ENCODE peak calls at places on chromosomes 13 and 19, in six cellular contexts. One of them, this sample, is unnamed.

GRCh38 chr19:15161028-15161984 is 39.5 kb downstream of the NOTCH3 start:
- DNase-seq in tibial artery: peak; percentile 68
- DNase-seq in ovary: no peak
- DNase-seq in body of pancreas: no peak
- DNase-seq in aorta: no peak
- DNase-seq in kidney: no peak
- DNase-seq in this sample: peak; percentile 19

GRCh38 chr13:51825165-51825592 is 19.8 kb downstream of the TMEM272 start:
- DNase-seq in tibial artery: no peak
- DNase-seq in ovary: no peak
- DNase-seq in body of pancreas: no peak
- DNase-seq in aorta: no peak
- DNase-seq in kidney: no peak
- DNase-seq in this sample: no peak

GRCh38 chr19:54309811-54310210 is 3.2 kb downstream of the LILRA5 start:
- DNase-seq in tibial artery: no peak
- DNase-seq in ovary: no peak
- DNase-seq in body of pancreas: no peak
- DNase-seq in aorta: no peak
- DNase-seq in kidney: no peak
- DNase-seq in this sample: no peak

GRCh38 chr13:77519808-77520207 is 15.7 kb upstream of the SCEL start:
- DNase-seq in tibial artery: no peak
- DNase-seq in ovary: no peak
- DNase-seq in body of pancreas: no peak
- DNase-seq in aorta: no peak
- DNase-seq in kidney: no peak
- DNase-seq in this sample: no peak

GRCh38 chr13:77720988-77721387 is 23.5 kb downstream of the SLAIN1 start:
- DNase-seq in tibial artery: no peak
- DNase-seq in ovary: no peak
- DNase-seq in body of pancreas: no peak
- DNase-seq in aorta: no peak
- DNase-seq in kidney: no peak
- DNase-seq in this sample: no peak

GRCh38 chr13:106095919-106096318 is 439.5 kb downstream of the EFNB2 start:
- DNase-seq in tibial artery: no peak
- DNase-seq in ovary: no peak
- DNase-seq in body of pancreas: no peak
- DNase-seq in aorta: no peak
- DNase-seq in kidney: no peak
- DNase-seq in this sample: peak; percentile 89

GRCh38 chr19:6464070-6464873 is at the start of gene CRB3:
- DNase-seq in tibial artery: no peak
- DNase-seq in ovary: no peak
- DNase-seq in body of pancreas: peak; percentile 97
- DNase-seq in aorta: no peak
- DNase-seq in kidney: peak; percentile 96
- DNase-seq in this sample: peak; percentile 99

GRCh38 chr19:29448046-29448445 is 77.7 kb upstream of the VSTM2B start:
- DNase-seq in tibial artery: no peak
- DNase-seq in ovary: no peak
- DNase-seq in body of pancreas: no peak
- DNase-seq in aorta: no peak
- DNase-seq in kidney: no peak
- DNase-seq in this sample: no peak

GRCh38 chr19:5905072-5905778 is 553 bp downstream of the VMAC start:
- DNase-seq in tibial artery: no peak
- DNase-seq in ovary: no peak
- DNase-seq in body of pancreas: no peak
- DNase-seq in aorta: no peak
- DNase-seq in kidney: no peak
- DNase-seq in this sample: no peak

GRCh38 chr19:18795540-18795939 is 4.4 kb upstream of the COMP start:
- DNase-seq in tibial artery: no peak
- DNase-seq in ovary: no peak
- DNase-seq in body of pancreas: no peak
- DNase-seq in aorta: peak; percentile 78
- DNase-seq in kidney: no peak
- DNase-seq in this sample: no peak
- H3K4me1 ChIP-seq in tibial artery: peaks cover 16% of the 10 kb centered on the region
- H3K4me1 ChIP-seq in ovary: no peaks in the 10 kb centered on the region
- H3K4me1 ChIP-seq in body of pancreas: peaks cover 8% of the 10 kb centered on the region
- H3K4me1 ChIP-seq in aorta: no peaks in the 10 kb centered on the region
- H3K4me1 ChIP-seq in kidney: no peaks in the 10 kb centered on the region
- H3K4me1 ChIP-seq in this sample: no peaks in the 10 kb centered on the region

GRCh38 chr19:11342429-11342828 is 3.0 kb upstream of the RAB3D start:
- DNase-seq in tibial artery: no peak
- DNase-seq in ovary: no peak
- DNase-seq in body of pancreas: no peak
- DNase-seq in aorta: no peak
- DNase-seq in kidney: no peak
- DNase-seq in this sample: no peak

GRCh38 chr19:11346104-11346940 is at the start of the genes CCDC159 and TMEM205:
- DNase-seq in tibial artery: peak; percentile 100
- DNase-seq in ovary: peak; percentile 100
- DNase-seq in body of pancreas: peak; percentile 99
- DNase-seq in aorta: peak; percentile 99
- DNase-seq in kidney: peak; percentile 99
- DNase-seq in this sample: peak; percentile 99

GRCh38 chr19:11347546-11347945 is 1.2 kb downstream of the CCDC159 start:
- DNase-seq in tibial artery: no peak
- DNase-seq in ovary: no peak
- DNase-seq in body of pancreas: no peak
- DNase-seq in aorta: no peak
- DNase-seq in kidney: no peak
- DNase-seq in this sample: no peak

GRCh38 chr19:11349171-11349570 is 2.9 kb downstream of the CCDC159 start:
- DNase-seq in tibial artery: no peak
- DNase-seq in ovary: no peak
- DNase-seq in body of pancreas: no peak
- DNase-seq in aorta: no peak
- DNase-seq in kidney: no peak
- DNase-seq in this sample: no peak

GRCh38 chr19:11345122-11345752 is 831 bp downstream of the TMEM205 start:
- DNase-seq in tibial artery: no peak
- DNase-seq in ovary: no peak
- DNase-seq in body of pancreas: no peak
- DNase-seq in aorta: no peak
- DNase-seq in kidney: no peak
- DNase-seq in this sample: peak; percentile 33
- H3K27ac ChIP-seq in tibial artery: peak overlapping the region; percentile 94
- H3K27ac ChIP-seq in ovary: no peak overlapping the region
- H3K27ac ChIP-seq in body of pancreas: peak overlapping the region; percentile 82
- H3K27ac ChIP-seq in aorta: peak overlapping the region; percentile 16
- H3K27ac ChIP-seq in kidney: no peak overlapping the region
- H3K27ac ChIP-seq in this sample: peak overlapping the region; percentile 59

DNA sequence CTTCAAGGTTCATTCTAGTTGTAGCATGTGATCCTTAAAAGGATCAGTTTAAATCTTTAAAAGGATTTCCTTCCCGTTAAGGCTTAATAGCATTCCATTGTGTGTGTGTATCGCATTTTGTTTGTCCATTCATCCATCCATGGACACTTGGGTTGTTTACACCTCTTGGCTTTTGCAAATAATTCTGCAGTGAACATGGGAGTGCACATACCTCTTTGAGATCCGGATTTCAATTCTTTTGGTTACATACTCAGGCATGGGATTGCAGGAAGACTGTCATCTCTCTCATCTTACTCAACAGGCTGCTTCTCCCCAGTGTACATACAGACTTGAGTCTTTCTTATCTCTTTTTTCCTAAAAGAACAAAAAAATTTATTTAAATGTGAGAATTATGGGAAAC is 1.2 kb downstream of the RNF113B start:
- DNase-seq in tibial artery: no peak
- DNase-seq in ovary: no peak
- DNase-seq in body of pancreas: no peak
- DNase-seq in aorta: no peak
- DNase-seq in kidney: no peak
- DNase-seq in this sample: no peak
- H3K4me1 ChIP-seq in tibial artery: peaks cover 38% of the 10 kb centered on the region
- H3K4me1 ChIP-seq in ovary: peaks cover 20% of the 10 kb centered on the region
- H3K4me1 ChIP-seq in body of pancreas: peaks cover 43% of the 10 kb centered on the region
- H3K4me1 ChIP-seq in aorta: peaks cover 3% of the 10 kb centered on the region
- H3K4me1 ChIP-seq in kidney: peaks cover 56% of the 10 kb centered on the region
- H3K4me1 ChIP-seq in this sample: no peaks in the 10 kb centered on the region

GRCh38 chr19:40603719-40604646 is 2.8 kb downstream of the LTBP4 start:
- DNase-seq in tibial artery: peak; percentile 100
- DNase-seq in ovary: peak; percentile 99
- DNase-seq in body of pancreas: peak; percentile 99
- DNase-seq in aorta: peak; percentile 98
- DNase-seq in kidney: peak; percentile 99
- DNase-seq in this sample: peak; percentile 100
- H3K27ac ChIP-seq in tibial artery: peak overlapping the region; percentile 86
- H3K27ac ChIP-seq in ovary: peak overlapping the region; percentile 92
- H3K27ac ChIP-seq in body of pancreas: peak overlapping the region; percentile 77
- H3K27ac ChIP-seq in aorta: peak overlapping the region; percentile 69
- H3K27ac ChIP-seq in kidney: peak overlapping the region; percentile 89
- H3K27ac ChIP-seq in this sample: peak overlapping the region; percentile 94

GRCh38 chr19:8567522-8568172 is 9.6 kb downstream of the MYO1F start:
- DNase-seq in tibial artery: no peak
- DNase-seq in ovary: no peak
- DNase-seq in body of pancreas: no peak
- DNase-seq in aorta: peak; percentile 82
- DNase-seq in kidney: no peak
- DNase-seq in this sample: no peak
- H3K4me1 ChIP-seq in tibial artery: no peaks in the 10 kb centered on the region
- H3K4me1 ChIP-seq in ovary: no peaks in the 10 kb centered on the region
- H3K4me1 ChIP-seq in body of pancreas: no peaks in the 10 kb centered on the region
- H3K4me1 ChIP-seq in aorta: no peaks in the 10 kb centered on the region
- H3K4me1 ChIP-seq in kidney: no peaks in the 10 kb centered on the region
- H3K4me1 ChIP-seq in this sample: no peaks in the 10 kb centered on the region

GRCh38 chr19:13905634-13906524 is at the start of the genes BRME1 and CC2D1A:
- DNase-seq in tibial artery: peak; percentile 94
- DNase-seq in ovary: peak; percentile 91
- DNase-seq in body of pancreas: peak; percentile 97
- DNase-seq in aorta: peak; percentile 95
- DNase-seq in kidney: peak; percentile 98
- DNase-seq in this sample: peak; percentile 93

GRCh38 chr19:13906525-13906904 is 514 bp downstream of the CC2D1A start:
- DNase-seq in tibial artery: no peak
- DNase-seq in ovary: no peak
- DNase-seq in body of pancreas: peak; percentile 64
- DNase-seq in aorta: no peak
- DNase-seq in kidney: no peak
- DNase-seq in this sample: peak; percentile 82

GRCh38 chr19:13909430-13909829 is 3.4 kb downstream of the CC2D1A start:
- DNase-seq in tibial artery: no peak
- DNase-seq in ovary: no peak
- DNase-seq in body of pancreas: peak; percentile 62
- DNase-seq in aorta: no peak
- DNase-seq in kidney: no peak
- DNase-seq in this sample: peak; percentile 95

GRCh38 chr19:13908674-13909073 is 2.7 kb downstream of the CC2D1A start:
- DNase-seq in tibial artery: no peak
- DNase-seq in ovary: no peak
- DNase-seq in body of pancreas: no peak
- DNase-seq in aorta: no peak
- DNase-seq in kidney: no peak
- DNase-seq in this sample: no peak

GRCh38 chr19:13906910-13907309 is 909 bp downstream of the CC2D1A start:
- DNase-seq in tibial artery: no peak
- DNase-seq in ovary: no peak
- DNase-seq in body of pancreas: no peak
- DNase-seq in aorta: no peak
- DNase-seq in kidney: no peak
- DNase-seq in this sample: no peak
- H3K27ac ChIP-seq in tibial artery: peak overlapping the region; percentile 79
- H3K27ac ChIP-seq in ovary: peak overlapping the region; percentile 67
- H3K27ac ChIP-seq in body of pancreas: peak overlapping the region; percentile 81
- H3K27ac ChIP-seq in aorta: no peak overlapping the region
- H3K27ac ChIP-seq in kidney: no peak overlapping the region
- H3K27ac ChIP-seq in this sample: peak overlapping the region; percentile 98

GRCh38 chr19:19448238-19448544 is 42.7 kb downstream of the GATAD2A start:
- DNase-seq in tibial artery: no peak
- DNase-seq in ovary: no peak
- DNase-seq in body of pancreas: peak; percentile 57
- DNase-seq in aorta: no peak
- DNase-seq in kidney: peak; percentile 45
- DNase-seq in this sample: no peak
- H3K4me1 ChIP-seq in tibial artery: peaks cover 39% of the 10 kb centered on the region
- H3K4me1 ChIP-seq in ovary: peaks cover 7% of the 10 kb centered on the region
- H3K4me1 ChIP-seq in body of pancreas: peaks cover 41% of the 10 kb centered on the region
- H3K4me1 ChIP-seq in aorta: no peaks in the 10 kb centered on the region
- H3K4me1 ChIP-seq in kidney: peaks cover 9% of the 10 kb centered on the region
- H3K4me1 ChIP-seq in this sample: peaks cover 8% of the 10 kb centered on the region

DNA sequence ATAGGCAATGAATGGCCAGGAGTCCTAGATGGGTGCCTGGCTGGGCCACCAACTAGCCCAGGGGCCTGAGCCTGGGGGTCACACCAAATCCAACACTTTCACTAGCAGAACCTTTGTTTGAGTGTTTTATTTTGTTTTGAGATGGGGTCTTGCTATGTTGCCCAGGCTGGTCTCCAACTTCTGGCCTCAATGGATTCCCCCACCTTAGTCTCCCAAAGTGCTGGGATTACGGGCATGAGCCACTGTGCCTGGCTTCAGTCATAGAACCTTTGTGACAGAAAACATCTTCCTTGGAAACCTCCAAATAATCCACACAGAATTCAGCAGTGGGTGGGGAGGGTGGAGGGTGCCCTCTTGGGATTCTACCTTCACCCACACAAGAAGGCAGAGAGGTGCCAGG is 6.1 kb downstream of the PRKACA start:
- DNase-seq in tibial artery: no peak
- DNase-seq in ovary: no peak
- DNase-seq in body of pancreas: no peak
- DNase-seq in aorta: no peak
- DNase-seq in kidney: no peak
- DNase-seq in this sample: no peak
- H3K27ac ChIP-seq in tibial artery: peak overlapping the region; percentile 94
- H3K27ac ChIP-seq in ovary: peak overlapping the region; percentile 85
- H3K27ac ChIP-seq in body of pancreas: no peak overlapping the region
- H3K27ac ChIP-seq in aorta: no peak overlapping the region
- H3K27ac ChIP-seq in kidney: no peak overlapping the region
- H3K27ac ChIP-seq in this sample: no peak overlapping the region

DNA sequence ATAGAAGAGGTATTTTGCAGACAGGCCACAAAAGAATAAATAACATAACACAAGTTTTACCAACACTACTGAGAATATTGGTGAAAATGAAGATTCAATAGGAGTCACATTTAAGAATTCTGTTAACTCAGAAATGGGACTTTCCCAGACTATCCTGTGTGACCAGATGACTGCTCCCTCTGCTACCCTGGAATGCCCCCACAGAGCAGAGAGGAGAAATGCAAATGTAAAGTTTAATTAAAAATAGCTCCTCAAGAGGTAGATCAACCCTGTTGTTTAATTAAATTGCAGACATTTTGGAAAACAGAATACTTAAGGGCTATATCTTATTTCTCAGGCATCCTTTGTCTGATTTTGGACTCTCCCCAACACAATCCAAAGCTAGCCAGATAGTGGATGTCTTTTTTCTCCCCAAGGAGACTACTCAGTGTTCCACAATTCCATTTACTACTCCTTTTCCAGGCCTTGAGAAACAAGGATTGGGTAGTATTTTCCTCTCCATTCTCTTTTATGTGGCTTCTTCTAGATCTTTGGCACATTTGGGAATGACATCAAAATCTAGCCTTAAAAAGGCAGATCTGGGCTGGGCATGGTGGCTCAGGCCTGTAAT is 104.7 kb upstream of the TSC22D1 start:
- DNase-seq in tibial artery: no peak
- DNase-seq in ovary: no peak
- DNase-seq in body of pancreas: no peak
- DNase-seq in aorta: no peak
- DNase-seq in kidney: no peak
- DNase-seq in this sample: no peak
- H3K4me1 ChIP-seq in tibial artery: no peaks in the 10 kb centered on the region
- H3K4me1 ChIP-seq in ovary: no peaks in the 10 kb centered on the region
- H3K4me1 ChIP-seq in body of pancreas: no peaks in the 10 kb centered on the region
- H3K4me1 ChIP-seq in aorta: peaks cover 2% of the 10 kb centered on the region
- H3K4me1 ChIP-seq in kidney: no peaks in the 10 kb centered on the region
- H3K4me1 ChIP-seq in this sample: no peaks in the 10 kb centered on the region

GRCh38 chr13:26660761-26661160 is 99.8 kb downstream of the GPR12 start:
- DNase-seq in tibial artery: no peak
- DNase-seq in ovary: no peak
- DNase-seq in body of pancreas: no peak
- DNase-seq in aorta: no peak
- DNase-seq in kidney: no peak
- DNase-seq in this sample: no peak
- H3K27ac ChIP-seq in tibial artery: no peak overlapping the region
- H3K27ac ChIP-seq in ovary: no peak overlapping the region
- H3K27ac ChIP-seq in body of pancreas: no peak overlapping the region
- H3K27ac ChIP-seq in aorta: no peak overlapping the region
- H3K27ac ChIP-seq in kidney: no peak overlapping the region
- H3K27ac ChIP-seq in this sample: no peak overlapping the region

This sample was measured in small intestine.